ENCODE peak calls at places on chromosomes 16 and 17, in four cellular contexts. N is neuronal stem cell, H is pancreas, G is mesendoderm. V is an unnamed sample.

GRCh38 chr17:13736915-13737314 is 135.2 kb upstream of the HS3ST3A1 start:
- DNase-seq in H (no peak), N (no peak), G (no peak), V (no peak)

GRCh38 chr16:81457326-81458133 is 12.9 kb downstream of the CMIP start:
- DNase-seq in H (no peak), N (no peak), G (peak; percentile 88), V (no peak)

GRCh38 chr17:83006515-83007455 is 72.6 kb upstream of the METRNL start:
- DNase-seq in N (no peak), H (no peak), G (no peak), V (no peak)

GRCh38 chr17:54898576-54898975 is 2.1 kb upstream of the TOM1L1 start:
- DNase-seq in H (no peak), N (no peak), G (no peak), V (no peak)

GRCh38 chr17:64491034-64491860 is 5.6 kb downstream of the POLG2 start:
- DNase-seq in G (peak; percentile 42), N (no peak), H (no peak), V (no peak)

GRCh38 chr17:44830359-44831269 is 527 bp upstream of the GJC1 start:
- DNase-seq in G (peak; percentile 79), N (no peak), H (no peak), V (peak; percentile 50)

GRCh38 chr17:41648411-41649195 is 24.2 kb upstream of the KRT17 start:
- DNase-seq in G (peak; percentile 88), N (peak; percentile 81), H (peak; percentile 80), V (peak; percentile 95)

GRCh38 chr17:63035271-63035670 is 69.2 kb downstream of the TANC2 start:
- DNase-seq in H (no peak), G (no peak), N (no peak), V (peak; percentile 24)

GRCh38 chr17:30091771-30092170 is 24.8 kb upstream of the NSRP1 start:
- DNase-seq in H (no peak), N (no peak), G (no peak), V (no peak)

GRCh38 chr16:12573730-12574383 is 229.8 kb downstream of the CPPED1 start:
- DNase-seq in G (peak; percentile 72), N (peak; percentile 37), H (no peak), V (no peak)

GRCh38 chr17:19570497-19571151 is 37.0 kb downstream of the SLC47A1 start:
- DNase-seq in H (no peak), N (no peak), G (no peak), V (no peak)

GRCh38 chr16:25014500-25015147 is 545 bp downstream of the ARHGAP17 start:
- DNase-seq in N (peak; percentile 46), H (peak; percentile 31), G (peak; percentile 75), V (peak; percentile 46)

GRCh38 chr17:39196820-39197331 is 593 bp downstream of the CACNB1 start:
- DNase-seq in H (no peak), N (no peak), G (no peak), V (no peak)

GRCh38 chr16:77307764-77308561 is 108.8 kb downstream of the SYCE1L start:
- DNase-seq in N (no peak), G (peak; percentile 11), H (no peak), V (no peak)

GRCh38 chr17:62906881-62907280 is 59.2 kb upstream of the TANC2 start:
- DNase-seq in N (no peak), G (no peak), H (no peak), V (no peak)

GRCh38 chr17:55969577-55969976 is 183.7 kb upstream of the ANKFN1 start:
- DNase-seq in G (peak; percentile 10), N (no peak), H (no peak), V (no peak)

GRCh38 chr17:44221862-44222111 is 2.3 kb upstream of the UBTF start:
- DNase-seq in N (peak; percentile 54), H (no peak), G (no peak), V (no peak)

GRCh38 chr16:80931661-80931984 is 75.1 kb downstream of the CMC2 start:
- DNase-seq in G (no peak), H (no peak), N (no peak), V (no peak)

GRCh38 chr17:20955437-20956323 is 87.1 kb downstream of the USP22 start:
- DNase-seq in G (no peak), H (no peak), N (no peak), V (no peak)

GRCh38 chr16:3578610-3579551 is 1.7 kb upstream of the NLRC3 start:
- DNase-seq in H (no peak), G (peak; percentile 47), N (peak; percentile 27), V (no peak)

GRCh38 chr16:28261916-28262315 is 30.4 kb upstream of the SBK1 start:
- DNase-seq in H (no peak), N (no peak), G (no peak), V (no peak)

GRCh38 chr16:85612801-85613608 is at the start of gene GSE1:
- DNase-seq in N (peak; percentile 82), H (peak; percentile 99), G (peak; percentile 94), V (peak; percentile 95)

GRCh38 chr17:43467981-43468541 is 15.7 kb upstream of the DHX8 start:
- DNase-seq in H (no peak), N (no peak), G (no peak), V (no peak)

GRCh38 chr17:65459667-65460415 is 101.6 kb downstream of the AXIN2 start:
- DNase-seq in N (no peak), H (no peak), G (no peak), V (no peak)

GRCh38 chr16:57601801-57602478 is 26.5 kb upstream of the ADGRG1 start:
- DNase-seq in H (no peak), G (no peak), N (no peak), V (peak; percentile 30)

GRCh38 chr17:56557682-56558081 is 35.8 kb upstream of the NOG start:
- DNase-seq in N (no peak), G (no peak), H (no peak), V (no peak)

GRCh38 chr16:88883946-88884345 is 17.5 kb upstream of the PABPN1L start:
- DNase-seq in N (no peak), H (no peak), G (no peak), V (no peak)

GRCh38 chr16:87895641-87896141 is 26.4 kb upstream of the SLC7A5 start:
- DNase-seq in N (no peak), H (no peak), G (no peak), V (no peak)

GRCh38 chr17:40528692-40529417 is 27.4 kb upstream of the TNS4 start:
- DNase-seq in G (no peak), N (no peak), H (no peak), V (no peak)

GRCh38 chr17:19315104-19315503 is 47.4 kb downstream of the B9D1 start:
- DNase-seq in G (no peak), N (no peak), H (no peak), V (no peak)

DNA sequence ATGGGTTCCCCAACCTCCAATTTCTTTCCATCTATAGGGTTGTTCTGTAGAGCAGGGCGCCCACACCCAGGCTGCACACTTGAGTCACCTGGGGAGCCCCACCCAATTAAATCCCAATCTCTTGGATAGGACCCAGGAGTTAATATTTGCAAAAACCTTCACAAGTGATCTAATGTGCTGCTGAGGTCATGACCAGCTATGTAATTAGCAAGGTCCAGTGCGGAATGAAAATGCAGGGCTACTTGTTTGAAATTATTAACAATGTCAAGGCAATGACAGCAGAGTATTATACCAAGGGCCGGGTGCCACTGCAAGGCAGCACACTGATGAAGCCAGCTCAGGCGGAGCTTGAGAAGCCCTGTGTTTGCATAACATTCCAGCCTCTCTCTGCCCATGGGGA is 302.7 kb downstream of the MAF start:
- DNase-seq in N (no peak), G (no peak), H (no peak), V (no peak)
- H3K27me3 ChIP-seq in N (peaks cover 22% of the 10 kb centered on the region), G (no peaks in the 10 kb centered on the region), H (peaks cover 3% of the 10 kb centered on the region), V (no peaks in the 10 kb centered on the region)

GRCh38 chr17:81455387-81455786 is 57.2 kb downstream of the ACTG1 start:
- DNase-seq in N (no peak), H (no peak), G (no peak), V (no peak)

GRCh38 chr17:81456798-81457197 is 55.8 kb downstream of the ACTG1 start:
- DNase-seq in N (no peak), H (no peak), G (peak; percentile 21), V (no peak)

GRCh38 chr17:81457396-81457795 is 55.2 kb downstream of the ACTG1 start:
- DNase-seq in H (no peak), N (no peak), G (peak; percentile 38), V (no peak)

GRCh38 chr17:81454473-81454872 is 58.1 kb downstream of the ACTG1 start:
- DNase-seq in H (no peak), G (no peak), N (no peak), V (no peak)

GRCh38 chr17:81456091-81456490 is 56.5 kb downstream of the ACTG1 start:
- DNase-seq in N (no peak), H (no peak), G (no peak), V (no peak)
- H3K4me3 ChIP-seq in N (no peak overlapping the region), H (no peak overlapping the region), G (no peak overlapping the region), V (no peak overlapping the region)

DNA sequence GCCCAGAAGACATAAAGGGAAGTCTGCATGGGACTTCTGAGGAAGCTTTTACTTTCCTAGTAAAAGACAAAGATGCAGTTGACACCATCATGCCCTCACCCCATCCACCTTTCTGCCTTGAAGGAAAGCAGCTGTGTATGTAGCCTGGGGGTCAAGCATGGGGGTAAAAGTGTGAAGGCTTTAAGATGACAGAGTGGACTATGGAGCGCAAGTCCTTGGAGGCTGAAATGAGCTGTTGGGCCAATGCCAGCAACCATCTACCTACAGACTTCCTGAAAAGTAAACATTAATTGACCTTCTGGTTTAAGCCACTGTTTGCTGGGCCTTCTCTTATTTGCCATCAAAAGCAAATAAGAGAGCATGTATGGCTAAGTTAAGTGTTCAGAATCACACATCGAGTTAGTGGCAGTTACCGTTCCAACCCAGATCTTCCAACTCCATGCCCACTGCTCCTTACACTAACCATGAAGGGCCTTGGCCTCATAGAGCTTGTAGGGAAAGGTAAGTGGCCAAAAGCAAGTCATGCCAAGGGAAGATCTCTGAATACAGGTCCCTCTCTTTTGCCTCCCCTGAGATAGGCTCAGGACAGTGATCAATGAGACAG is 30.0 kb downstream of the SLC13A5 start:
- DNase-seq in H (no peak), N (no peak), G (no peak), V (no peak)
- H3K27me3 ChIP-seq in H (no peaks in the 10 kb centered on the region), N (no peaks in the 10 kb centered on the region), G (no peaks in the 10 kb centered on the region), V (no peaks in the 10 kb centered on the region)

GRCh38 chr16:49757744-49758069 is 98.2 kb downstream of the ZNF423 start:
- DNase-seq in G (peak; percentile 43), H (no peak), N (no peak), V (no peak)
- H3K4me3 ChIP-seq in G (no peak overlapping the region), H (no peak overlapping the region), N (no peak overlapping the region), V (no peak overlapping the region)

GRCh38 chr17:76079577-76080206 is 710 bp downstream of the ZACN start:
- DNase-seq in G (peak; percentile 56), H (no peak), N (no peak), V (no peak)
- H3K27me3 ChIP-seq in G (peaks cover 34% of the 10 kb centered on the region), H (peaks cover 25% of the 10 kb centered on the region), N (peaks cover 54% of the 10 kb centered on the region), V (peaks cover 20% of the 10 kb centered on the region)

GRCh38 chr16:726188-726437 is 130 bp downstream of the CCDC78 start:
- DNase-seq in G (no peak), H (no peak), N (no peak), V (no peak)
- H3K4me3 ChIP-seq in G (no peak overlapping the region), H (no peak overlapping the region), N (no peak overlapping the region), V (no peak overlapping the region)

GRCh38 chr17:74859439-74860228 is at the start of gene GRIN2C:
- DNase-seq in G (no peak), N (no peak), H (no peak), V (peak; percentile 59)
- H3K27me3 ChIP-seq in G (peaks cover 44% of the 10 kb centered on the region), N (peaks cover 60% of the 10 kb centered on the region), H (peaks cover 17% of the 10 kb centered on the region), V (peaks cover 20% of the 10 kb centered on the region)